ENCODE peak calls at places on chromosomes 7 and 10, in six cellular contexts. One of them, this sample, is unnamed.

GRCh38 chr10:131688304-131688703 is 212.5 kb upstream of the PPP2R2D start:
- DNase-seq in sigmoid colon: no peak
- DNase-seq in erythroblast: no peak
- DNase-seq in uterus: no peak
- DNase-seq in right lobe of liver: no peak
- DNase-seq in lower leg skin: no peak
- DNase-seq in this sample: no peak

GRCh38 chr7:67348171-67348570 is 351.5 kb downstream of the TYW1 start:
- DNase-seq in sigmoid colon: peak
- DNase-seq in erythroblast: no peak
- DNase-seq in uterus: no peak
- DNase-seq in right lobe of liver: no peak
- DNase-seq in lower leg skin: no peak
- DNase-seq in this sample: no peak

GRCh38 chr7:104903781-104904180 is 110.2 kb upstream of the KMT2E start:
- DNase-seq in sigmoid colon: no peak
- DNase-seq in erythroblast: no peak
- DNase-seq in uterus: no peak
- DNase-seq in right lobe of liver: no peak
- DNase-seq in lower leg skin: no peak
- DNase-seq in this sample: no peak

GRCh38 chr7:42144253-42145002 is 92.6 kb downstream of the GLI3 start:
- DNase-seq in sigmoid colon: no peak
- DNase-seq in erythroblast: no peak
- DNase-seq in uterus: no peak
- DNase-seq in right lobe of liver: no peak
- DNase-seq in lower leg skin: no peak
- DNase-seq in this sample: no peak

GRCh38 chr10:43817368-43817767 is 168.7 kb upstream of the ZNF32 start:
- DNase-seq in sigmoid colon: no peak
- DNase-seq in erythroblast: no peak
- DNase-seq in uterus: no peak
- DNase-seq in right lobe of liver: no peak
- DNase-seq in lower leg skin: no peak
- DNase-seq in this sample: no peak

GRCh38 chr10:75444781-75445386 is 13.5 kb downstream of the LRMDA start:
- DNase-seq in sigmoid colon: no peak
- DNase-seq in erythroblast: no peak
- DNase-seq in uterus: no peak
- DNase-seq in right lobe of liver: no peak
- DNase-seq in lower leg skin: no peak
- DNase-seq in this sample: no peak

GRCh38 chr10:91194497-91195179 is 25.8 kb upstream of the PCGF5 start:
- DNase-seq in sigmoid colon: no peak
- DNase-seq in erythroblast: no peak
- DNase-seq in uterus: no peak
- DNase-seq in right lobe of liver: no peak
- DNase-seq in lower leg skin: no peak
- DNase-seq in this sample: no peak

GRCh38 chr7:38975944-38976392 is 1.7 kb upstream of the POU6F2 start:
- DNase-seq in sigmoid colon: no peak
- DNase-seq in erythroblast: no peak
- DNase-seq in uterus: no peak
- DNase-seq in right lobe of liver: no peak
- DNase-seq in lower leg skin: no peak
- DNase-seq in this sample: no peak

GRCh38 chr7:76040126-76040525 is 7.7 kb downstream of the STYXL1 start:
- DNase-seq in sigmoid colon: no peak
- DNase-seq in erythroblast: no peak
- DNase-seq in uterus: no peak
- DNase-seq in right lobe of liver: no peak
- DNase-seq in lower leg skin: no peak
- DNase-seq in this sample: no peak

GRCh38 chr10:5720182-5720581 is 35.5 kb downstream of the TASOR2 start:
- DNase-seq in sigmoid colon: no peak
- DNase-seq in erythroblast: no peak
- DNase-seq in uterus: no peak
- DNase-seq in right lobe of liver: no peak
- DNase-seq in lower leg skin: no peak
- DNase-seq in this sample: no peak

GRCh38 chr10:119252051-119252465 is 44.7 kb downstream of the GRK5 start:
- DNase-seq in sigmoid colon: no peak
- DNase-seq in erythroblast: no peak
- DNase-seq in uterus: peak
- DNase-seq in right lobe of liver: no peak
- DNase-seq in lower leg skin: no peak
- DNase-seq in this sample: no peak

GRCh38 chr10:14173706-14174594 is 156.8 kb downstream of the FRMD4A start:
- DNase-seq in sigmoid colon: no peak
- DNase-seq in erythroblast: no peak
- DNase-seq in uterus: no peak
- DNase-seq in right lobe of liver: no peak
- DNase-seq in lower leg skin: no peak
- DNase-seq in this sample: no peak

GRCh38 chr7:4659551-4660286 is 22.4 kb upstream of the FOXK1 start:
- DNase-seq in sigmoid colon: no peak
- DNase-seq in erythroblast: peak
- DNase-seq in uterus: no peak
- DNase-seq in right lobe of liver: no peak
- DNase-seq in lower leg skin: no peak
- DNase-seq in this sample: no peak

GRCh38 chr10:10831085-10831484 is 186.6 kb upstream of the CELF2 start:
- DNase-seq in sigmoid colon: peak
- DNase-seq in erythroblast: no peak
- DNase-seq in uterus: peak
- DNase-seq in right lobe of liver: no peak
- DNase-seq in lower leg skin: peak
- DNase-seq in this sample: no peak

GRCh38 chr10:120508393-120508792 is 51.4 kb downstream of the PLPP4 start:
- DNase-seq in sigmoid colon: no peak
- DNase-seq in erythroblast: peak
- DNase-seq in uterus: no peak
- DNase-seq in right lobe of liver: no peak
- DNase-seq in lower leg skin: no peak
- DNase-seq in this sample: peak

GRCh38 chr10:87799860-87800259 is 18.2 kb downstream of the ATAD1 start:
- DNase-seq in sigmoid colon: no peak
- DNase-seq in erythroblast: no peak
- DNase-seq in uterus: no peak
- DNase-seq in right lobe of liver: no peak
- DNase-seq in lower leg skin: no peak
- DNase-seq in this sample: no peak

GRCh38 chr10:124626759-124627380 is 117.3 kb downstream of the FAM53B start:
- DNase-seq in sigmoid colon: no peak
- DNase-seq in erythroblast: no peak
- DNase-seq in uterus: no peak
- DNase-seq in right lobe of liver: no peak
- DNase-seq in lower leg skin: no peak
- DNase-seq in this sample: peak

GRCh38 chr7:101216860-101217387 is 457 bp downstream of the PLOD3 start:
- DNase-seq in sigmoid colon: no peak
- DNase-seq in erythroblast: peak
- DNase-seq in uterus: peak
- DNase-seq in right lobe of liver: no peak
- DNase-seq in lower leg skin: no peak
- DNase-seq in this sample: no peak

GRCh38 chr10:92839191-92840085 is 8.9 kb upstream of the EXOC6 start:
- DNase-seq in sigmoid colon: no peak
- DNase-seq in erythroblast: peak
- DNase-seq in uterus: peak
- DNase-seq in right lobe of liver: peak
- DNase-seq in lower leg skin: no peak
- DNase-seq in this sample: no peak

GRCh38 chr7:51242007-51242691 is 74.5 kb downstream of the COBL start:
- DNase-seq in sigmoid colon: no peak
- DNase-seq in erythroblast: no peak
- DNase-seq in uterus: no peak
- DNase-seq in right lobe of liver: no peak
- DNase-seq in lower leg skin: no peak
- DNase-seq in this sample: no peak

GRCh38 chr10:102419561-102420442 is 834 bp upstream of the FBXL15 start:
- DNase-seq in sigmoid colon: no peak
- DNase-seq in erythroblast: peak
- DNase-seq in uterus: peak
- DNase-seq in right lobe of liver: peak
- DNase-seq in lower leg skin: no peak
- DNase-seq in this sample: no peak

GRCh38 chr7:20519641-20520040 is 95.8 kb upstream of the ABCB5 start:
- DNase-seq in sigmoid colon: no peak
- DNase-seq in erythroblast: no peak
- DNase-seq in uterus: no peak
- DNase-seq in right lobe of liver: no peak
- DNase-seq in lower leg skin: no peak
- DNase-seq in this sample: no peak

GRCh38 chr10:36351159-36351558 is 709.1 kb upstream of the FZD8 start:
- DNase-seq in sigmoid colon: peak
- DNase-seq in erythroblast: no peak
- DNase-seq in uterus: no peak
- DNase-seq in right lobe of liver: no peak
- DNase-seq in lower leg skin: no peak
- DNase-seq in this sample: no peak

GRCh38 chr10:94680544-94680943 is 3.0 kb upstream of the CYP2C18 start:
- DNase-seq in sigmoid colon: no peak
- DNase-seq in erythroblast: no peak
- DNase-seq in uterus: no peak
- DNase-seq in right lobe of liver: no peak
- DNase-seq in lower leg skin: no peak
- DNase-seq in this sample: no peak

GRCh38 chr10:124063736-124064135 is 29.7 kb downstream of the CHST15 start:
- DNase-seq in sigmoid colon: peak
- DNase-seq in erythroblast: no peak
- DNase-seq in uterus: peak
- DNase-seq in right lobe of liver: no peak
- DNase-seq in lower leg skin: no peak
- DNase-seq in this sample: peak

GRCh38 chr10:28839600-28840007 is 162.3 kb downstream of the BAMBI start:
- DNase-seq in sigmoid colon: no peak
- DNase-seq in erythroblast: peak
- DNase-seq in uterus: peak
- DNase-seq in right lobe of liver: peak
- DNase-seq in lower leg skin: no peak
- DNase-seq in this sample: no peak

GRCh38 chr7:28106316-28106957 is 74.2 kb downstream of the JAZF1 start:
- DNase-seq in sigmoid colon: no peak
- DNase-seq in erythroblast: no peak
- DNase-seq in uterus: peak
- DNase-seq in right lobe of liver: no peak
- DNase-seq in lower leg skin: no peak
- DNase-seq in this sample: no peak

GRCh38 chr7:69820479-69821192 is 222.4 kb downstream of the AUTS2 start:
- DNase-seq in sigmoid colon: no peak
- DNase-seq in erythroblast: no peak
- DNase-seq in uterus: no peak
- DNase-seq in right lobe of liver: no peak
- DNase-seq in lower leg skin: no peak
- DNase-seq in this sample: no peak
- TF ChIP-seq POLR2A in sigmoid colon: no peak
- TF ChIP-seq POLR2A in erythroblast: no peak
- TF ChIP-seq POLR2A in uterus: no peak
- TF ChIP-seq POLR2A in right lobe of liver: no peak
- TF ChIP-seq POLR2A in lower leg skin: no peak
- TF ChIP-seq POLR2A in this sample: no peak

DNA sequence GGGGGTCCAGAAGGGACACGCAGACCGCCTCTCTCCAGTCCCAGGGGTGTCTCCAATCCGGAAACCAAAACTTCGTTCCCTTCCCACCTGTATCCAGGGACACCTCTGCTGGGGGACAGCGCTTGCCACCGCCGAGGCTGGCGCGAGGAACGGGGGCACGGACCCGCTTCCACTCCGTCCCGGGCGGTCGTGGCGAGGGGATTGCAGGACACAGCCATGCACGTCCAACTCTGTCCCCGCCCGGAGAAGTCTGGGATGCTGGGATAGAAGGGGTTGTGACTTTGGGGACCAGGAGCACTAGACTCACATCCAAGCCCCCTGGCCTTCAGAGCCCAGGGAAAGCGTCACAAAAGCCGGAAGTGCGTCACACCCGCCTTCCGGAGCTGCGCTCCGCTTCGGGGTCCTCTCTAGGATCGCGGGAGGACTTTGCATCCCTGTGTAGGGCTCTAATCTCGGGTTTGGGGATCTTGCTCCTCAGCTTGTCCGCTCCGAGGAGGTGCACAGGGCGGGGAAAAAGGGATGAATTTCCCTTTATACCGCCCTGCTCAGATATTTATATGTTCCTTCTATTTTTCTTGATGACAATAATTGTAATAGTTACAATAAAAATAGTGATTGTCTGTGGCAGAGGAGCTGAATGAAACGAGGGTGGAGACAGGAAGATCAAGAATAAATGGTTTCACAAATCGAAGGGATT is at the start of gene FAM200A:
- DNase-seq in sigmoid colon: peak
- DNase-seq in erythroblast: peak
- DNase-seq in uterus: peak
- DNase-seq in right lobe of liver: peak
- DNase-seq in lower leg skin: peak
- DNase-seq in this sample: peak
- TF ChIP-seq POLR2A in sigmoid colon: peak
- TF ChIP-seq POLR2A in erythroblast: peak
- TF ChIP-seq POLR2A in uterus: no peak
- TF ChIP-seq POLR2A in right lobe of liver: peak
- TF ChIP-seq POLR2A in lower leg skin: no peak
- TF ChIP-seq POLR2A in this sample: peak

GRCh38 chr7:30920584-30921539 is 9.2 kb downstream of the AQP1 start:
- DNase-seq in sigmoid colon: peak
- DNase-seq in erythroblast: peak
- DNase-seq in uterus: peak
- DNase-seq in right lobe of liver: peak
- DNase-seq in lower leg skin: no peak
- DNase-seq in this sample: peak
- TF ChIP-seq POLR2A in sigmoid colon: no peak
- TF ChIP-seq POLR2A in erythroblast: no peak
- TF ChIP-seq POLR2A in uterus: no peak
- TF ChIP-seq POLR2A in right lobe of liver: no peak
- TF ChIP-seq POLR2A in lower leg skin: no peak
- TF ChIP-seq POLR2A in this sample: peak

GRCh38 chr10:129328531-129328930 is 138.5 kb upstream of the MGMT start:
- DNase-seq in sigmoid colon: no peak
- DNase-seq in erythroblast: no peak
- DNase-seq in uterus: no peak
- DNase-seq in right lobe of liver: no peak
- DNase-seq in lower leg skin: no peak
- DNase-seq in this sample: no peak
- TF ChIP-seq POLR2A in sigmoid colon: no peak
- TF ChIP-seq POLR2A in erythroblast: no peak
- TF ChIP-seq POLR2A in uterus: no peak
- TF ChIP-seq POLR2A in right lobe of liver: no peak
- TF ChIP-seq POLR2A in lower leg skin: no peak
- TF ChIP-seq POLR2A in this sample: no peak